ENCODE peak calls at places on chromosomes 3 and 15, in five cellular contexts. One of them, this sample, is unnamed.

GRCh38 chr3:7447197-7447769 is 586.4 kb downstream of the GRM7 start:
- DNase-seq in Peyer's patch: no peak
- DNase-seq in colonic mucosa: no peak
- DNase-seq in neural crest cell: no peak
- DNase-seq in breast epithelium: no peak
- DNase-seq in this sample: no peak

GRCh38 chr3:146747928-146748327 is 142.8 kb upstream of the PLSCR5 start:
- DNase-seq in colonic mucosa: no peak
- DNase-seq in Peyer's patch: no peak
- DNase-seq in breast epithelium: no peak
- DNase-seq in neural crest cell: no peak
- DNase-seq in this sample: no peak

GRCh38 chr15:33565099-33565498 is 254.3 kb downstream of the RYR3 start:
- DNase-seq in Peyer's patch: no peak
- DNase-seq in breast epithelium: no peak
- DNase-seq in neural crest cell: no peak
- DNase-seq in colonic mucosa: no peak
- DNase-seq in this sample: no peak

GRCh38 chr3:28915711-28916481 is 365.0 kb upstream of the RBMS3 start:
- DNase-seq in breast epithelium: no peak
- DNase-seq in neural crest cell: no peak
- DNase-seq in colonic mucosa: peak; percentile 21
- DNase-seq in Peyer's patch: peak; percentile 55
- DNase-seq in this sample: no peak

GRCh38 chr3:57749542-57749941 is 6.6 kb upstream of the SLMAP start:
- DNase-seq in Peyer's patch: no peak
- DNase-seq in breast epithelium: no peak
- DNase-seq in colonic mucosa: no peak
- DNase-seq in neural crest cell: no peak
- DNase-seq in this sample: no peak

GRCh38 chr15:63593705-63594671 is 3.2 kb upstream of the FBXL22 start:
- DNase-seq in breast epithelium: no peak
- DNase-seq in colonic mucosa: no peak
- DNase-seq in neural crest cell: no peak
- DNase-seq in Peyer's patch: no peak
- DNase-seq in this sample: no peak

GRCh38 chr15:50162988-50163718 is 18.8 kb upstream of the SLC27A2 start:
- DNase-seq in neural crest cell: no peak
- DNase-seq in colonic mucosa: no peak
- DNase-seq in breast epithelium: no peak
- DNase-seq in Peyer's patch: no peak
- DNase-seq in this sample: no peak

GRCh38 chr3:154779571-154779970 is 300.5 kb upstream of the MME start:
- DNase-seq in colonic mucosa: no peak
- DNase-seq in neural crest cell: no peak
- DNase-seq in breast epithelium: no peak
- DNase-seq in Peyer's patch: no peak
- DNase-seq in this sample: no peak

GRCh38 chr15:53811530-53811929 is 52.1 kb upstream of the WDR72 start:
- DNase-seq in colonic mucosa: no peak
- DNase-seq in Peyer's patch: no peak
- DNase-seq in neural crest cell: no peak
- DNase-seq in breast epithelium: no peak
- DNase-seq in this sample: no peak

GRCh38 chr15:96593735-96594134 is 263.2 kb downstream of the NR2F2 start:
- DNase-seq in colonic mucosa: no peak
- DNase-seq in breast epithelium: no peak
- DNase-seq in Peyer's patch: no peak
- DNase-seq in neural crest cell: no peak
- DNase-seq in this sample: no peak

GRCh38 chr3:85912981-85913380 is 954.2 kb downstream of the CADM2 start:
- DNase-seq in colonic mucosa: no peak
- DNase-seq in Peyer's patch: no peak
- DNase-seq in neural crest cell: no peak
- DNase-seq in breast epithelium: no peak
- DNase-seq in this sample: no peak

GRCh38 chr15:47300035-47300434 is 417.3 kb upstream of the SEMA6D start:
- DNase-seq in Peyer's patch: no peak
- DNase-seq in neural crest cell: no peak
- DNase-seq in breast epithelium: peak; percentile 61
- DNase-seq in colonic mucosa: no peak
- DNase-seq in this sample: no peak

GRCh38 chr3:154122096-154122911 is 1.1 kb downstream of the ARHGEF26 start:
- DNase-seq in Peyer's patch: no peak
- DNase-seq in breast epithelium: no peak
- DNase-seq in neural crest cell: peak; percentile 25
- DNase-seq in colonic mucosa: no peak
- DNase-seq in this sample: peak; percentile 71

GRCh38 chr3:194761384-194761783 is 75.7 kb downstream of the FAM43A start:
- DNase-seq in neural crest cell: no peak
- DNase-seq in breast epithelium: peak; percentile 69
- DNase-seq in Peyer's patch: no peak
- DNase-seq in colonic mucosa: no peak
- DNase-seq in this sample: no peak

GRCh38 chr3:196643201-196643749 is 3.8 kb downstream of the NRROS start:
- DNase-seq in neural crest cell: no peak
- DNase-seq in breast epithelium: no peak
- DNase-seq in colonic mucosa: no peak
- DNase-seq in Peyer's patch: peak; percentile 93
- DNase-seq in this sample: peak; percentile 78

GRCh38 chr3:131192701-131193100 is 166.0 kb downstream of the NEK11 start:
- DNase-seq in Peyer's patch: no peak
- DNase-seq in colonic mucosa: no peak
- DNase-seq in neural crest cell: no peak
- DNase-seq in breast epithelium: no peak
- DNase-seq in this sample: no peak

GRCh38 chr3:65902304-65902793 is 136.4 kb downstream of the MAGI1 start:
- DNase-seq in neural crest cell: no peak
- DNase-seq in breast epithelium: peak; percentile 80
- DNase-seq in colonic mucosa: peak; percentile 69
- DNase-seq in Peyer's patch: peak; percentile 47
- DNase-seq in this sample: peak; percentile 74

GRCh38 chr3:58588030-58588614 is 10.9 kb upstream of the FAM107A start:
- DNase-seq in breast epithelium: no peak
- DNase-seq in Peyer's patch: no peak
- DNase-seq in colonic mucosa: no peak
- DNase-seq in neural crest cell: peak; percentile 55
- DNase-seq in this sample: no peak

GRCh38 chr15:89783111-89783860 is 7.2 kb downstream of the MESP2 start:
- DNase-seq in breast epithelium: no peak
- DNase-seq in Peyer's patch: no peak
- DNase-seq in neural crest cell: no peak
- DNase-seq in colonic mucosa: peak; percentile 50
- DNase-seq in this sample: peak; percentile 72

GRCh38 chr15:91555307-91555706 is 298.2 kb upstream of the SLCO3A1 start:
- DNase-seq in colonic mucosa: no peak
- DNase-seq in Peyer's patch: no peak
- DNase-seq in breast epithelium: no peak
- DNase-seq in neural crest cell: no peak
- DNase-seq in this sample: no peak

GRCh38 chr15:43505723-43506122 is 11.7 kb upstream of the MAP1A start:
- DNase-seq in colonic mucosa: no peak
- DNase-seq in neural crest cell: no peak
- DNase-seq in Peyer's patch: no peak
- DNase-seq in breast epithelium: no peak
- DNase-seq in this sample: no peak

GRCh38 chr15:41773332-41773728 is 954 bp upstream of the MAPKBP1 start:
- DNase-seq in Peyer's patch: no peak
- DNase-seq in breast epithelium: no peak
- DNase-seq in neural crest cell: no peak
- DNase-seq in colonic mucosa: no peak
- DNase-seq in this sample: no peak

GRCh38 chr3:177499779-177500423 is 302.6 kb upstream of the TBL1XR1 start:
- DNase-seq in Peyer's patch: no peak
- DNase-seq in breast epithelium: no peak
- DNase-seq in colonic mucosa: no peak
- DNase-seq in neural crest cell: no peak
- DNase-seq in this sample: no peak

GRCh38 chr3:112979244-112979832 is 4.4 kb upstream of the CD200R1 start:
- DNase-seq in colonic mucosa: no peak
- DNase-seq in neural crest cell: no peak
- DNase-seq in Peyer's patch: no peak
- DNase-seq in breast epithelium: no peak
- DNase-seq in this sample: no peak

GRCh38 chr15:85878866-85879265 is 84.1 kb upstream of the KLHL25 start:
- DNase-seq in colonic mucosa: no peak
- DNase-seq in neural crest cell: no peak
- DNase-seq in breast epithelium: no peak
- DNase-seq in Peyer's patch: no peak
- DNase-seq in this sample: no peak

GRCh38 chr3:177536873-177537272 is 339.6 kb upstream of the TBL1XR1 start:
- DNase-seq in Peyer's patch: no peak
- DNase-seq in colonic mucosa: no peak
- DNase-seq in neural crest cell: no peak
- DNase-seq in breast epithelium: no peak
- DNase-seq in this sample: no peak

GRCh38 chr3:195438371-195438770 is 4.4 kb downstream of the ACAP2 start:
- DNase-seq in colonic mucosa: no peak
- DNase-seq in neural crest cell: no peak
- DNase-seq in Peyer's patch: peak; percentile 75
- DNase-seq in breast epithelium: no peak
- DNase-seq in this sample: no peak

GRCh38 chr15:82995938-82996337 is 9.9 kb downstream of the RAMAC start:
- DNase-seq in Peyer's patch: no peak
- DNase-seq in neural crest cell: no peak
- DNase-seq in breast epithelium: no peak
- DNase-seq in colonic mucosa: no peak
- DNase-seq in this sample: no peak

GRCh38 chr15:70471517-70471916 is 291.8 kb downstream of the UACA start:
- DNase-seq in neural crest cell: no peak
- DNase-seq in breast epithelium: no peak
- DNase-seq in colonic mucosa: no peak
- DNase-seq in Peyer's patch: no peak
- DNase-seq in this sample: no peak

GRCh38 chr3:60182697-60183096 is 1068.6 kb downstream of the FHIT start:
- DNase-seq in breast epithelium: no peak
- DNase-seq in neural crest cell: no peak
- DNase-seq in colonic mucosa: no peak
- DNase-seq in Peyer's patch: no peak
- DNase-seq in this sample: no peak

GRCh38 chr3:32502089-32502943 is at the start of gene CMTM6:
- DNase-seq in Peyer's patch: peak; percentile 92
- DNase-seq in breast epithelium: peak; percentile 74
- DNase-seq in neural crest cell: peak; percentile 60
- DNase-seq in colonic mucosa: peak; percentile 83
- DNase-seq in this sample: peak; percentile 94

GRCh38 chr3:87260270-87260669 is 16.1 kb downstream of the POU1F1 start:
- DNase-seq in breast epithelium: no peak
- DNase-seq in colonic mucosa: peak; percentile 45
- DNase-seq in neural crest cell: peak; percentile 51
- DNase-seq in Peyer's patch: peak; percentile 67
- DNase-seq in this sample: no peak

GRCh38 chr3:140736863-140737460 is 59.1 kb downstream of the TRIM42 start:
- DNase-seq in breast epithelium: no peak
- DNase-seq in colonic mucosa: peak; percentile 21
- DNase-seq in Peyer's patch: no peak
- DNase-seq in neural crest cell: peak; percentile 18
- DNase-seq in this sample: peak; percentile 81

GRCh38 chr3:127487196-127487595 is 103.3 kb downstream of the TPRA1 start:
- DNase-seq in Peyer's patch: no peak
- DNase-seq in colonic mucosa: no peak
- DNase-seq in breast epithelium: no peak
- DNase-seq in neural crest cell: no peak
- DNase-seq in this sample: no peak

GRCh38 chr3:53531749-53532148 is 37.3 kb downstream of the CACNA1D start:
- DNase-seq in colonic mucosa: no peak
- DNase-seq in breast epithelium: no peak
- DNase-seq in neural crest cell: no peak
- DNase-seq in Peyer's patch: no peak
- DNase-seq in this sample: no peak
- TF ChIP-seq CTCF in colonic mucosa: no peak
- TF ChIP-seq CTCF in breast epithelium: peak; percentile 10
- TF ChIP-seq CTCF in neural crest cell: no peak
- TF ChIP-seq CTCF in Peyer's patch: no peak
- TF ChIP-seq CTCF in this sample: peak; percentile 23

GRCh38 chr15:57502116-57502515 is 89.6 kb upstream of the MYZAP start:
- DNase-seq in Peyer's patch: no peak
- DNase-seq in colonic mucosa: no peak
- DNase-seq in breast epithelium: no peak
- DNase-seq in neural crest cell: no peak
- DNase-seq in this sample: no peak
- TF ChIP-seq CTCF in Peyer's patch: no peak
- TF ChIP-seq CTCF in colonic mucosa: no peak
- TF ChIP-seq CTCF in breast epithelium: no peak
- TF ChIP-seq CTCF in neural crest cell: no peak
- TF ChIP-seq CTCF in this sample: no peak

DNA sequence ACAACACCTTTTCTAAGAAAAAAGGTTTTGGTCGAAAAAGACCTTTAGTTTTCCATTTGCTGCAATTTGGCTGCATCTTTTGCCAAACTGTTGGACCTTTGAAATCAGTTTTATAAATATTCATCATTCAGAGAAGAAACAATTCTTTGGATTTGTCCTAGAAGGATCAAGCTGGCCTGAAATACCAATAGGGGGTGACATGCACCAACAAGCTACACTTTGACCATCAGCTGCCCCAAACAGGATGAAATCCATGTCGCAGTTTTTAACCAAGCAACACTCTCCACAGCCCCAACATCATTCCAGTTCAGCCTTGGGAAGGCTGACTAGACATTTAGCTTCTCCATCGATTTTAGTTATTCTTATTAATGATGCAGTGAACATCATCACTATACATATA is 9.8 kb downstream of the RPL15 start:
- DNase-seq in breast epithelium: no peak
- DNase-seq in colonic mucosa: no peak
- DNase-seq in Peyer's patch: no peak
- DNase-seq in neural crest cell: no peak
- DNase-seq in this sample: no peak
- TF ChIP-seq CTCF in breast epithelium: no peak
- TF ChIP-seq CTCF in colonic mucosa: no peak
- TF ChIP-seq CTCF in Peyer's patch: no peak
- TF ChIP-seq CTCF in neural crest cell: no peak
- TF ChIP-seq CTCF in this sample: no peak

DNA sequence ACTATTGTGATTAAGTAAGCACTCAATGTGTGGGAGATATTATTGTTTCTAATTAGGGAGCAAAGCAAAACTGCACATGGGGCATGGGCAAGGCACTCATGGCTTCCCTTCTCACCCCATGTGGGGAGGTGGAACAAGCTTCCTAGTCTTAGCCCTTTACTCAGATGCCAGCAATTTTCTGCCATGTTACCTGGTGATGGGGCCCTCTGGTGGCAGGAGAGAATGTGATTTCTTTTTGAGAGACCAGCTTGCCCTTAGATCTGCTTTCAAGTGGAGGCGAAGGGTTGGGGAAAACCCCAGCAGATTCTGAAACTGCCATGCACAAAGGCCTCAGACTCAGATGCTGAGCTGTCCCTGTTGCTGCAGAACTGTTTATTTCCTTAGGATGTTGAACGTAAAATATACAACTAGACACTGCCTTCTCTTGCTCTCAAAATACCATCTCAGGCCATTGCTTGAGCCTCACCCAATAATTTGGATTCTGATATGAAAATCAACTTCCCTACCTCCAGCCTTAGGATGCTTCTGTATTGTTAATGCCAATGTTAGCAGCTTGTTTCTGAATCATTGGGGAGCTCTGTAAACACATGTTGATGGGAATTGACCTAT is 130.2 kb upstream of the TPRG1 start:
- DNase-seq in neural crest cell: peak; percentile 12
- DNase-seq in breast epithelium: no peak
- DNase-seq in Peyer's patch: peak; percentile 69
- DNase-seq in colonic mucosa: peak; percentile 46
- DNase-seq in this sample: no peak
- TF ChIP-seq CTCF in neural crest cell: peak; percentile 60
- TF ChIP-seq CTCF in breast epithelium: peak; percentile 36
- TF ChIP-seq CTCF in Peyer's patch: peak; percentile 46
- TF ChIP-seq CTCF in colonic mucosa: peak; percentile 18
- TF ChIP-seq CTCF in this sample: peak; percentile 50